ENCODE peak calls at places on chromosomes 13 and 19, in four cellular contexts. V is body of pancreas; E is CD8-positive, alpha-beta T cell; F is suprapubic skin. Z is an unnamed sample. For H3K27me3 and H3K4me1, the result is how much of the 10 kb centered on the place peaks cover.

GRCh38 chr13:46124531-46124966 is 19.7 kb upstream of the CPB2 start:
- DNase-seq in V (no peak), E (no peak), F (no peak), Z (no peak)

GRCh38 chr19:737591-738093 is 13.3 kb upstream of the MISP start:
- DNase-seq in V (peak), E (peak), F (no peak), Z (no peak)

GRCh38 chr19:7083076-7083956 is 13.8 kb downstream of the ZNF557 start:
- DNase-seq in V (no peak), E (no peak), F (no peak), Z (no peak)

GRCh38 chr19:48108997-48109782 is 1.4 kb downstream of the PLA2G4C start:
- DNase-seq in V (no peak), E (no peak), F (no peak), Z (no peak)

GRCh38 chr13:91358384-91358776 is 10.9 kb downstream of the MIR17HG start:
- DNase-seq in V (no peak), E (no peak), F (no peak), Z (no peak)

GRCh38 chr19:48419158-48419920 is 25.9 kb downstream of the GRIN2D start:
- DNase-seq in V (no peak), E (peak), F (no peak), Z (no peak)

GRCh38 chr19:10404888-10405808 is 1.8 kb upstream of the CDC37 start:
- DNase-seq in V (no peak), E (peak), F (no peak), Z (no peak)

GRCh38 chr13:73167046-73167820 is 108.4 kb downstream of the KLF5 start:
- DNase-seq in V (no peak), E (no peak), F (no peak), Z (no peak)

GRCh38 chr19:37790244-37790925 is 11.0 kb upstream of the ZNF573 start:
- DNase-seq in V (no peak), E (no peak), F (no peak), Z (no peak)

GRCh38 chr19:56333506-56333905 is 18.9 kb upstream of the ZSCAN5A start:
- DNase-seq in V (peak), E (no peak), F (no peak), Z (no peak)

GRCh38 chr19:32647361-32647760 is 27.6 kb downstream of the ANKRD27 start:
- DNase-seq in V (no peak), E (no peak), F (no peak), Z (no peak)

GRCh38 chr13:45953082-45953481 is 99.5 kb downstream of the ZC3H13 start:
- DNase-seq in V (no peak), E (no peak), F (no peak), Z (no peak)

GRCh38 chr13:106617561-106617960 is 49.6 kb upstream of the ARGLU1 start:
- DNase-seq in V (no peak), E (no peak), F (no peak), Z (no peak)

GRCh38 chr13:95697052-95697680 is 20.2 kb downstream of the DNAJC3 start:
- DNase-seq in V (no peak), E (no peak), F (no peak), Z (no peak)

GRCh38 chr13:95624020-95624419 is 20.5 kb downstream of the DZIP1 start:
- DNase-seq in V (peak), E (no peak), F (no peak), Z (no peak)

DNA sequence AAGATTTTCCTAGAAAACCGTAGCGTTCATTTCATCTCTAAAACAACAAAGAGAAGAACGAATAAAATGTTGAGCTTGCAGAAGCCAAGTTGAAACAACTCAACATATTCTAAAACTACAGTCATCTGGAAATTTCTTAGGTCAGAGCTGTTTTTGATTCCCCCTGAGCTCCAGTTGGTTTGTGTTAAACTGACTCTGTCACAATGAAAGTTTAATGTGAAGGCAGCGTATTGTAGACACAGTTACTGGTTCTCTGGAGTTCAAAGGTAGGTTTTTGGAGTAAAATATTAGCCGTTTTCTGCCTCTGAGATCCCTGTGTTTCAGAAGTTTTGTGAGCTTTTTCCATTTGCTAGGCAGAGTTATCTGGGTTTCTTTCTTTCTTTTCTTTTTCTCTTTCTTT is 2.2 kb downstream of the ARHGEF7 start:
- DNase-seq in V (no peak), E (no peak), F (no peak), Z (no peak)
- H3K27me3 ChIP-seq in V (under half), E (under half), F (half or more), Z (half or more)

GRCh38 chr13:33312150-33312908 is 26.8 kb upstream of the STARD13 start:
- DNase-seq in V (no peak), E (no peak), F (no peak), Z (no peak)
- TF ChIP-seq CTCF in V (no peak), E (no peak), F (no peak), Z (no peak)

GRCh38 chr13:109145631-109146030 is 516.2 kb downstream of the MYO16 start:
- DNase-seq in V (peak), E (no peak), F (no peak), Z (no peak)

GRCh38 chr13:109146393-109146792 is 517.0 kb downstream of the MYO16 start:
- DNase-seq in V (no peak), E (no peak), F (no peak), Z (no peak)

GRCh38 chr13:109146912-109147624 is 517.7 kb downstream of the MYO16 start:
- DNase-seq in V (no peak), E (no peak), F (no peak), Z (no peak)

GRCh38 chr13:109150691-109151090 is 521.3 kb downstream of the MYO16 start:
- DNase-seq in V (no peak), E (no peak), F (no peak), Z (no peak)

GRCh38 chr13:109148243-109148642 is 518.8 kb downstream of the MYO16 start:
- DNase-seq in V (no peak), E (no peak), F (no peak), Z (no peak)
- H3K4me1 ChIP-seq in V (under half), E (under half), F (under half), Z (under half)

GRCh38 chr19:39501340-39501739 is 2.6 kb downstream of the DLL3 start:
- DNase-seq in V (no peak), E (no peak), F (no peak), Z (no peak)
- H3K27me3 ChIP-seq in V (under half), E (under half), F (half or more), Z (half or more)